ENCODE peak calls at places on chromosome 2, in four cellular contexts. C is K562, E is HepG2, U is GM12878. A is an unnamed sample.

GRCh38 chr2:227154976-227155375 is 9.0 kb downstream of the COL4A4 start:
- DNase-seq in C (no peak), E (no peak), U (no peak), A (no peak)

GRCh38 chr2:178225011-178225817 is 30.9 kb downstream of the OSBPL6 start:
- DNase-seq in C (no peak), E (no peak), U (no peak), A (no peak)

GRCh38 chr2:203534486-203535077 is 519 bp downstream of the RAPH1 start:
- DNase-seq in C (peak; percentile 9), E (peak; percentile 12), U (no peak), A (no peak)

GRCh38 chr2:160362018-160362417 is 131.6 kb downstream of the RBMS1 start:
- DNase-seq in C (no peak), E (no peak), U (no peak), A (no peak)

GRCh38 chr2:197239434-197239833 is 71.1 kb downstream of the ANKRD44 start:
- DNase-seq in C (no peak), E (no peak), U (no peak), A (no peak)

GRCh38 chr2:148967484-148967883 is 71.0 kb upstream of the LYPD6B start:
- DNase-seq in C (no peak), E (no peak), U (no peak), A (no peak)

GRCh38 chr2:7010376-7010775 is 93.2 kb downstream of the RNF144A start:
- DNase-seq in C (no peak), E (no peak), U (no peak), A (no peak)

GRCh38 chr2:84483320-84483719 is 24.2 kb upstream of the SUCLG1 start:
- DNase-seq in C (no peak), E (no peak), U (no peak), A (no peak)

GRCh38 chr2:1664698-1665097 is 79.6 kb downstream of the PXDN start:
- DNase-seq in C (no peak), E (no peak), U (no peak), A (no peak)

GRCh38 chr2:169094676-169095075 is 25.3 kb downstream of the DHRS9 start:
- DNase-seq in C (no peak), E (no peak), U (no peak), A (no peak)

GRCh38 chr2:208250401-208250800 is 4.5 kb downstream of the IDH1 start:
- DNase-seq in C (no peak), E (no peak), U (no peak), A (no peak)

GRCh38 chr2:42917374-42918017 is 125.1 kb upstream of the HAAO start:
- DNase-seq in C (no peak), E (no peak), U (no peak), A (no peak)

GRCh38 chr2:134657650-134658250 is 61.0 kb downstream of the TMEM163 start:
- DNase-seq in C (no peak), E (peak; percentile 23), U (no peak), A (peak; percentile 60)

GRCh38 chr2:58539973-58540372 is 298.8 kb upstream of the FANCL start:
- DNase-seq in C (no peak), E (no peak), U (no peak), A (no peak)

GRCh38 chr2:112153179-112153490 is 14.9 kb downstream of the FBLN7 start:
- DNase-seq in C (no peak), E (no peak), U (no peak), A (no peak)

GRCh38 chr2:102726128-102727087 is 35.4 kb upstream of the TMEM182 start:
- DNase-seq in C (no peak), E (no peak), U (no peak), A (no peak)

GRCh38 chr2:36373149-36373880 is 17.7 kb downstream of the CRIM1 start:
- DNase-seq in C (no peak), E (no peak), U (no peak), A (no peak)

GRCh38 chr2:178910005-178910404 is 102.8 kb upstream of the TTN start:
- DNase-seq in C (no peak), E (no peak), U (no peak), A (no peak)

GRCh38 chr2:213034578-213034977 is 116.8 kb downstream of the IKZF2 start:
- DNase-seq in C (no peak), E (no peak), U (no peak), A (no peak)

GRCh38 chr2:126664234-126664633 is 8.3 kb downstream of the GYPC start:
- DNase-seq in C (no peak), E (no peak), U (peak; percentile 67), A (no peak)

GRCh38 chr2:86352137-86352931 is 14.9 kb upstream of the REEP1 start:
- DNase-seq in C (no peak), E (no peak), U (no peak), A (no peak)

GRCh38 chr2:54618646-54619565 is 104.6 kb upstream of the EML6 start:
- DNase-seq in C (no peak), E (peak; percentile 77), U (no peak), A (no peak)

GRCh38 chr2:173880561-173880960 is 84.6 kb downstream of the SP3 start:
- DNase-seq in C (no peak), E (no peak), U (no peak), A (no peak)

GRCh38 chr2:166610180-166610919 is 116.3 kb upstream of the SCN7A start:
- DNase-seq in C (no peak), E (no peak), U (no peak), A (peak; percentile 66)

GRCh38 chr2:16123881-16124780 is 183.8 kb downstream of the MYCN start:
- DNase-seq in C (no peak), E (no peak), U (no peak), A (no peak)

GRCh38 chr2:69791045-69791444 is 38.4 kb upstream of the GMCL1 start:
- DNase-seq in C (no peak), E (no peak), U (no peak), A (no peak)

DNA sequence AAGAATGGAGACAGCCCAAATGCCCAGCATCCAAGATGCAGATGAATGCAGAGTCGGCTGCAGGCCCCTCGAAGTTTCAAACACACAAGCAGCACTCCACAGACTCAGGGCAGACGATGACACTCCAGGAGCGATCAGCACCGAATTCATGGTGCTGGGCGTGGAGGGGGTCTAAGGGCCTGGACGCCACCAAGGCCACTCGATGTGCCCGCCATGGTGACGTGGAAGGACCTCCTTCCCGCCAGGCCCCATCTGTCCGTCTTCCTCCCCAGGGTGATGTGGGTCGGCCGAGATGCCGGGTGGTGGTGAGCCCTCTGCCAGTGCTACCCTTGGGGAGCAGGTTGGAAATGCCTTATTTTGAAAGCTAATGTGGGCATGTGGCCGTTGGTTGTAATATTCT is 9.4 kb downstream of the KIF1A start:
- DNase-seq in C (no peak), E (no peak), U (no peak), A (no peak)
- TF ChIP-seq CBFB in C (no peak), E (no peak), U (no peak), A (no peak)

GRCh38 chr2:172833898-172834297 is 98.3 kb downstream of the RAPGEF4 start:
- DNase-seq in C (no peak), E (no peak), U (no peak), A (no peak)

GRCh38 chr2:172834881-172835280 is 99.2 kb downstream of the RAPGEF4 start:
- DNase-seq in C (no peak), E (no peak), U (no peak), A (no peak)

GRCh38 chr2:172839446-172839845 is 103.8 kb downstream of the RAPGEF4 start:
- DNase-seq in C (no peak), E (no peak), U (no peak), A (no peak)

DNA sequence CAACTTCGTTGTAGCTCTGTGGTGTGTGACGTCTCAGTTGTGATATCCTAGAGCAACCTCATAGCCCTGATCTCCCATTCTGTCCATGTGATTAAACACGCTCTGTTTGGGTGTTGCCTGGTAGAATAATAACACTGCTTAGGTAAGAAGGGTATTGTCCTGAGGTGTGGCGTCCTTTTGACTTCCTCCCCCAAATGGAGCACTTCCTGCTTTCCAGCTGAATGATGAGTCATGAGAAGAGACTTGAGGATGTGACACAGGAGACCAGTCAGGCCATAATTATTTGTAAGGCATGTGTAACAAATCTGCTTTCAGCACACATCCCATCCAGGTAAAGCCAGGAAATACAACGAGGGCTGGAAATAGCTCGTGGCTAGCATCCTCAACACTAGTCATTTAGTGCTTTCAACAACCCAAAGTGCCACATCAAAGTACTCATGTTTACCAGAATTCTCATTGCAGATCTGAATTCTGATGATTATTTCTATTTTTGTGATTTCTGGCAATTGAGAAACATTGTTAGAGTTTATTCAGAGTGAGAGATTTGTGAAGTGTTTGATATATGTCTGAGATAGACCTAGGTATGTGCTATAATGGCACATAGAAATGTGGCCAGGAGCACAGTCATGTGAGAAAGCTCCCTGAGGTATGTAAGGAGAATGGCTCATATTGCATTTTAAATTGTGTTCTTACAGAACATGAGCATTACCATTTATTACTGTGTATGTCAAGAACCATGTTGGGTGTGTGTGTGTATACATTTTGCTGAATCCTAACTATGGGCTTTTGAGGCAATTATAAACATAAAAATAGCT is 100.9 kb downstream of the RAPGEF4 start:
- DNase-seq in C (no peak), E (no peak), U (no peak), A (no peak)
- TF ChIP-seq CBFB in C (no peak), E (no peak), U (no peak), A (no peak)

GRCh38 chr2:72275084-72275483 is 127.4 kb upstream of the CYP26B1 start:
- DNase-seq in C (no peak), E (no peak), U (no peak), A (no peak)

GRCh38 chr2:72278046-72278445 is 130.4 kb upstream of the CYP26B1 start:
- DNase-seq in C (no peak), E (no peak), U (no peak), A (no peak)

GRCh38 chr2:72274284-72274869 is 126.7 kb upstream of the CYP26B1 start:
- DNase-seq in C (no peak), E (no peak), U (no peak), A (no peak)

GRCh38 chr2:72276356-72276755 is 128.7 kb upstream of the CYP26B1 start:
- DNase-seq in C (no peak), E (no peak), U (no peak), A (no peak)

DNA sequence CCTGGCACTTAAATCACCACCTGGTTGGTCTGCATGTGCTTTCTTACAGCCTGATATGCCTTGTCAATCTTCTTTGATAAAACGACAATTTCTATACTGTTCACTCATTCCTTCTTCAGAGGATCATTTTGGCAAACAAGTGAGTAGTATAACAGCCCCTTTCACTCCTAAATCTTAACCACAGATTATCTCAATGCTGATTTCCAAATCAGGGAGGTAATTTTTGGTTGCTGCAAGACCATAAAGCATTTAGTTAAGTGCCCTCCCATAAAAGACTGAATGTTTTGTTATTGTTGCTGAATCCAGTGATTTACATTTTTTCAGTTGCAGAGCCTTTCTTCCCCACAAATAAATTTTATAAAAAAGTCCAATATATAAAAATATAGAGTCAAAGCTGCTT is 129.2 kb upstream of the CYP26B1 start:
- DNase-seq in C (no peak), E (no peak), U (no peak), A (no peak)
- TF ChIP-seq CBFB in C (no peak), E (no peak), U (no peak), A (no peak)

GRCh38 chr2:159151198-159152118 is 135.0 kb downstream of the WDSUB1 start:
- DNase-seq in C (no peak), E (no peak), U (no peak), A (no peak)
- TF ChIP-seq CBFB in C (no peak), E (no peak), U (no peak), A (no peak)

GRCh38 chr2:10519067-10519740 is 71.1 kb upstream of the ODC1 start:
- DNase-seq in C (no peak), E (no peak), U (no peak), A (no peak)
- TF ChIP-seq CBFB in C (no peak), E (no peak), U (no peak), A (no peak)